ENCODE peak calls at places on chromosomes 4 and X, in eight cellular contexts. One of them, this sample, is unnamed. For H3K27me3, the result is how much of the 10 kb centered on the place peaks cover.

GRCh38 chr4:20805716-20806115 is 105.5 kb downstream of the PACRGL start:
- DNase-seq in breast epithelium: no peak
- DNase-seq in transverse colon: no peak
- DNase-seq in stomach: no peak
- DNase-seq in vagina: no peak
- DNase-seq in GM12878: no peak
- DNase-seq in GM23338: no peak
- DNase-seq in prostate gland: no peak
- DNase-seq in this sample: no peak

GRCh38 chr4:153785830-153786721 is 2.8 kb downstream of the SFRP2 start:
- DNase-seq in breast epithelium: no peak
- DNase-seq in transverse colon: no peak
- DNase-seq in stomach: no peak
- DNase-seq in vagina: no peak
- DNase-seq in GM12878: no peak
- DNase-seq in GM23338: peak
- DNase-seq in prostate gland: no peak
- DNase-seq in this sample: no peak

GRCh38 chr4:88008624-88009235 is 1.3 kb downstream of the PKD2 start:
- DNase-seq in breast epithelium: no peak
- DNase-seq in transverse colon: no peak
- DNase-seq in stomach: no peak
- DNase-seq in vagina: no peak
- DNase-seq in GM12878: no peak
- DNase-seq in GM23338: no peak
- DNase-seq in prostate gland: no peak
- DNase-seq in this sample: no peak

GRCh38 chr4:148954011-148954749 is 512.0 kb upstream of the NR3C2 start:
- DNase-seq in breast epithelium: no peak
- DNase-seq in transverse colon: peak
- DNase-seq in stomach: no peak
- DNase-seq in vagina: no peak
- DNase-seq in GM12878: no peak
- DNase-seq in GM23338: peak
- DNase-seq in prostate gland: no peak
- DNase-seq in this sample: no peak

GRCh38 chr4:101414496-101414895 is 67.2 kb upstream of the PPP3CA start:
- DNase-seq in breast epithelium: no peak
- DNase-seq in transverse colon: no peak
- DNase-seq in stomach: no peak
- DNase-seq in vagina: no peak
- DNase-seq in GM12878: no peak
- DNase-seq in GM23338: no peak
- DNase-seq in prostate gland: no peak
- DNase-seq in this sample: no peak

GRCh38 chr4:110854021-110854678 is 231.3 kb upstream of the PITX2 start:
- DNase-seq in breast epithelium: peak
- DNase-seq in transverse colon: peak
- DNase-seq in stomach: no peak
- DNase-seq in vagina: no peak
- DNase-seq in GM12878: no peak
- DNase-seq in GM23338: no peak
- DNase-seq in prostate gland: no peak
- DNase-seq in this sample: no peak

GRCh38 chr4:119873132-119873531 is 193.5 kb downstream of the MAD2L1 start:
- DNase-seq in breast epithelium: no peak
- DNase-seq in transverse colon: no peak
- DNase-seq in stomach: no peak
- DNase-seq in vagina: no peak
- DNase-seq in GM12878: no peak
- DNase-seq in GM23338: peak
- DNase-seq in prostate gland: no peak
- DNase-seq in this sample: no peak

GRCh38 chr4:177511611-177512010 is 69.4 kb upstream of the AGA start:
- DNase-seq in breast epithelium: peak
- DNase-seq in transverse colon: peak
- DNase-seq in stomach: peak
- DNase-seq in vagina: no peak
- DNase-seq in GM12878: no peak
- DNase-seq in GM23338: no peak
- DNase-seq in prostate gland: peak
- DNase-seq in this sample: no peak

GRCh38 chr4:3407171-3407771 is 34.5 kb upstream of the HGFAC start:
- DNase-seq in breast epithelium: no peak
- DNase-seq in transverse colon: no peak
- DNase-seq in stomach: no peak
- DNase-seq in vagina: no peak
- DNase-seq in GM12878: no peak
- DNase-seq in GM23338: no peak
- DNase-seq in prostate gland: no peak
- DNase-seq in this sample: peak

GRCh38 chrX:79081895-79082512 is 62.5 kb upstream of the GPR174 start:
- DNase-seq in breast epithelium: no peak
- DNase-seq in transverse colon: no peak
- DNase-seq in stomach: no peak
- DNase-seq in vagina: no peak
- DNase-seq in GM12878: peak
- DNase-seq in GM23338: peak
- DNase-seq in prostate gland: no peak
- DNase-seq in this sample: no peak

GRCh38 chr4:853416-853781 is 27.5 kb upstream of the CPLX1 start:
- DNase-seq in breast epithelium: no peak
- DNase-seq in transverse colon: no peak
- DNase-seq in stomach: no peak
- DNase-seq in vagina: no peak
- DNase-seq in GM12878: no peak
- DNase-seq in GM23338: no peak
- DNase-seq in prostate gland: no peak
- DNase-seq in this sample: no peak

GRCh38 chr4:75831856-75832405 is 70.3 kb downstream of the PPEF2 start:
- DNase-seq in breast epithelium: no peak
- DNase-seq in transverse colon: peak
- DNase-seq in stomach: no peak
- DNase-seq in vagina: no peak
- DNase-seq in GM12878: no peak
- DNase-seq in GM23338: peak
- DNase-seq in prostate gland: no peak
- DNase-seq in this sample: no peak

GRCh38 chrX:91311969-91312368 is 122.7 kb upstream of the PABPC5 start:
- DNase-seq in breast epithelium: no peak
- DNase-seq in transverse colon: no peak
- DNase-seq in stomach: no peak
- DNase-seq in vagina: no peak
- DNase-seq in GM12878: no peak
- DNase-seq in GM23338: no peak
- DNase-seq in prostate gland: no peak
- DNase-seq in this sample: no peak

GRCh38 chrX:41026326-41027136 is 58.7 kb upstream of the USP9X start:
- DNase-seq in breast epithelium: no peak
- DNase-seq in transverse colon: no peak
- DNase-seq in stomach: no peak
- DNase-seq in vagina: no peak
- DNase-seq in GM12878: no peak
- DNase-seq in GM23338: peak
- DNase-seq in prostate gland: no peak
- DNase-seq in this sample: no peak

GRCh38 chr4:122658818-122659295 is 38.0 kb upstream of the IL21 start:
- DNase-seq in breast epithelium: no peak
- DNase-seq in transverse colon: no peak
- DNase-seq in stomach: no peak
- DNase-seq in vagina: no peak
- DNase-seq in GM12878: peak
- DNase-seq in GM23338: no peak
- DNase-seq in prostate gland: no peak
- DNase-seq in this sample: no peak

GRCh38 chrX:14936561-14936960 is 63.3 kb downstream of the MOSPD2 start:
- DNase-seq in breast epithelium: no peak
- DNase-seq in transverse colon: no peak
- DNase-seq in stomach: no peak
- DNase-seq in vagina: no peak
- DNase-seq in GM12878: no peak
- DNase-seq in GM23338: no peak
- DNase-seq in prostate gland: no peak
- DNase-seq in this sample: no peak

GRCh38 chr4:57110635-57111546 is 706 bp upstream of the IGFBP7 start:
- DNase-seq in breast epithelium: peak
- DNase-seq in transverse colon: peak
- DNase-seq in stomach: peak
- DNase-seq in vagina: no peak
- DNase-seq in GM12878: no peak
- DNase-seq in GM23338: peak
- DNase-seq in prostate gland: peak
- DNase-seq in this sample: peak

GRCh38 chrX:80810365-80810978 is 795 bp upstream of the BRWD3 start:
- DNase-seq in breast epithelium: no peak
- DNase-seq in transverse colon: no peak
- DNase-seq in stomach: no peak
- DNase-seq in vagina: no peak
- DNase-seq in GM12878: no peak
- DNase-seq in GM23338: no peak
- DNase-seq in prostate gland: no peak
- DNase-seq in this sample: no peak

GRCh38 chrX:153765138-153766079 is 1.4 kb downstream of the PLXNB3 start:
- DNase-seq in breast epithelium: no peak
- DNase-seq in transverse colon: peak
- DNase-seq in stomach: no peak
- DNase-seq in vagina: no peak
- DNase-seq in GM12878: no peak
- DNase-seq in GM23338: no peak
- DNase-seq in prostate gland: no peak
- DNase-seq in this sample: peak

DNA sequence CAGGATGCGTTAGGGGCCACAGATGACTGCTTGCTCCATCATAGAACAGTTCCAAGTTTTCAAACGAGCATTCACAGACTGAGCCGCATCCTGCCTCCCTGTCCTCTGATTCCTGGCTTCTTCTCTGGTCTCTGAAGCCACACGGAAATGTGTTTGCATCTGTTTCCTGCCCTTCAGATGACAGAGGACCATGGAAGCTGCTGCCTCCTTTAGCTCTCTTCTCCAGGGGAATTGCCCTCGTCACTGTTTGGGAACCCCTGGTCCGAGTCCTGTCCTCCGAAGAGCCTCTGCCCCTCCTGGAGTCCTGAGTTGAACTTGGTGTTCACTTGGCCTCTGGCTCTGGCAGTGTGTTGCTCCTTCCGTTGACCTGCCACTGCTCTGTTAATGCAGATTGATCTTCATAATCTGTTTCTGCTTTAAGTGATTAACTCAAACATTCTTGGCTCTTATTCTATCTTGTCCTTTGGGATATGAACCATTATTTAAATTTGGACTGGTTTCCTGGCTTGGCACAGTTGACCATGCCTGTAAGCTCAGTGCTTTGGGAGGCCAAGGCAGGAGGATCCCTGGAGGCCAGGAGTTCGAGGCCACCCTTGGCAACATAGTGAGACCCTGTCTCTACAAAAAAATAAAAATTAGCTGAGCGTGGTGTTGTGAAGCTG is 96.0 kb downstream of the PTTG2 start:
- DNase-seq in breast epithelium: no peak
- DNase-seq in transverse colon: no peak
- DNase-seq in stomach: no peak
- DNase-seq in vagina: no peak
- DNase-seq in GM12878: no peak
- DNase-seq in GM23338: no peak
- DNase-seq in prostate gland: no peak
- DNase-seq in this sample: no peak
- TF ChIP-seq POLR2AphosphoS5 in breast epithelium: no peak
- TF ChIP-seq POLR2AphosphoS5 in transverse colon: no peak
- TF ChIP-seq POLR2AphosphoS5 in stomach: no peak
- TF ChIP-seq POLR2AphosphoS5 in vagina: no peak
- TF ChIP-seq POLR2AphosphoS5 in GM12878: no peak
- TF ChIP-seq POLR2AphosphoS5 in GM23338: no peak
- TF ChIP-seq POLR2AphosphoS5 in prostate gland: no peak
- TF ChIP-seq POLR2AphosphoS5 in this sample: no peak

GRCh38 chrX:131869182-131869581 is 153.9 kb upstream of the STK26 start:
- DNase-seq in breast epithelium: no peak
- DNase-seq in transverse colon: no peak
- DNase-seq in stomach: no peak
- DNase-seq in vagina: no peak
- DNase-seq in GM12878: no peak
- DNase-seq in GM23338: no peak
- DNase-seq in prostate gland: no peak
- DNase-seq in this sample: no peak
- H3K27me3 ChIP-seq in breast epithelium: under half
- H3K27me3 ChIP-seq in transverse colon: under half
- H3K27me3 ChIP-seq in stomach: under half
- H3K27me3 ChIP-seq in vagina: under half
- H3K27me3 ChIP-seq in GM12878: under half
- H3K27me3 ChIP-seq in GM23338: under half
- H3K27me3 ChIP-seq in prostate gland: under half
- H3K27me3 ChIP-seq in this sample: under half

GRCh38 chr4:186204103-186204559 is 12.8 kb downstream of the CYP4V2 start:
- DNase-seq in breast epithelium: no peak
- DNase-seq in transverse colon: peak
- DNase-seq in stomach: peak
- DNase-seq in vagina: no peak
- DNase-seq in GM12878: no peak
- DNase-seq in GM23338: peak
- DNase-seq in prostate gland: no peak
- DNase-seq in this sample: peak
- TF ChIP-seq POLR2AphosphoS5 in breast epithelium: no peak
- TF ChIP-seq POLR2AphosphoS5 in transverse colon: no peak
- TF ChIP-seq POLR2AphosphoS5 in stomach: no peak
- TF ChIP-seq POLR2AphosphoS5 in vagina: no peak
- TF ChIP-seq POLR2AphosphoS5 in GM12878: no peak
- TF ChIP-seq POLR2AphosphoS5 in GM23338: no peak
- TF ChIP-seq POLR2AphosphoS5 in prostate gland: no peak
- TF ChIP-seq POLR2AphosphoS5 in this sample: no peak

GRCh38 chrX:17654116-17654515 is 83.2 kb upstream of the SCML1 start:
- DNase-seq in breast epithelium: no peak
- DNase-seq in transverse colon: no peak
- DNase-seq in stomach: no peak
- DNase-seq in vagina: no peak
- DNase-seq in GM12878: no peak
- DNase-seq in GM23338: no peak
- DNase-seq in prostate gland: no peak
- DNase-seq in this sample: no peak

GRCh38 chrX:17655232-17656034 is 81.9 kb upstream of the SCML1 start:
- DNase-seq in breast epithelium: no peak
- DNase-seq in transverse colon: no peak
- DNase-seq in stomach: no peak
- DNase-seq in vagina: no peak
- DNase-seq in GM12878: no peak
- DNase-seq in GM23338: peak
- DNase-seq in prostate gland: no peak
- DNase-seq in this sample: no peak

GRCh38 chrX:17656035-17656418 is 81.3 kb upstream of the SCML1 start:
- DNase-seq in breast epithelium: no peak
- DNase-seq in transverse colon: no peak
- DNase-seq in stomach: no peak
- DNase-seq in vagina: no peak
- DNase-seq in GM12878: no peak
- DNase-seq in GM23338: peak
- DNase-seq in prostate gland: no peak
- DNase-seq in this sample: no peak

DNA sequence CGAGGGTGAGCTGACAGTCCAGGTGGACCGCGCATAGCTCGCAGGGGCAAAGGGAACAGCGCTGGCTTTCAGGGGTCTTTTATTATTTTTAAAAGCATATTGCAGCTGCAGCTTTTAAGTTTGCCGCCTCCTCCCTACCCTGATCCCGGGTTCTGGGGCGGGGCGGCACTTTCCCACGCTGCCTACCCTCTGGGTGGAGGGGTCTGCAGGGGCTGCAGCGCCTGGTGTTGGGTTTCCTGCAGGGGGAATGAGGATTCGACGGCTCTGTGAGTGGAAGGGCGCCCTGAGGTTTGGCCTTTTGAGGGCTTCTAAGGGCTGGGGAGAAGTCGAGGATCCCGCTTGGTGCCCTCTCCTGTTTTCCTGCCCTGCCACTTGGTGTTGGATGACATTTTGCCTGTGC is 80.7 kb upstream of the SCML1 start:
- DNase-seq in breast epithelium: no peak
- DNase-seq in transverse colon: no peak
- DNase-seq in stomach: no peak
- DNase-seq in vagina: no peak
- DNase-seq in GM12878: no peak
- DNase-seq in GM23338: peak
- DNase-seq in prostate gland: no peak
- DNase-seq in this sample: no peak
- H3K27me3 ChIP-seq in breast epithelium: under half
- H3K27me3 ChIP-seq in transverse colon: under half
- H3K27me3 ChIP-seq in stomach: under half
- H3K27me3 ChIP-seq in vagina: under half
- H3K27me3 ChIP-seq in GM12878: under half
- H3K27me3 ChIP-seq in GM23338: under half
- H3K27me3 ChIP-seq in prostate gland: under half
- H3K27me3 ChIP-seq in this sample: under half